ENCODE peak calls at places on chromosomes 5 and 9, in four cellular contexts. O is H1, Q is brain microvascular endothelial cell, S is HCT116. Y is an unnamed sample.

GRCh38 chr9:136855461-136856077 is 3.4 kb downstream of the MAMDC4 start:
- DNase-seq in O (peak; percentile 53), Q (no peak), S (no peak), Y (no peak)

GRCh38 chr5:126031989-126032716 is 391.1 kb upstream of the GRAMD2B start:
- DNase-seq in O (no peak), Q (peak; percentile 84), S (no peak), Y (no peak)

GRCh38 chr5:132226516-132227234 is 978 bp downstream of the P4HA2 start:
- DNase-seq in O (peak; percentile 47), Q (no peak), S (no peak), Y (no peak)

GRCh38 chr5:94524841-94525697 is 93.3 kb downstream of the KIAA0825 start:
- DNase-seq in O (no peak), Q (peak; percentile 30), S (peak; percentile 32), Y (peak; percentile 18)

GRCh38 chr5:123285122-123286011 is 137.8 kb downstream of the CEP120 start:
- DNase-seq in O (peak; percentile 54), Q (peak; percentile 41), S (no peak), Y (no peak)

GRCh38 chr9:116166713-116167112 is 13.1 kb downstream of the PAPPA start:
- DNase-seq in O (no peak), Q (no peak), S (no peak), Y (no peak)

GRCh38 chr9:136875155-136875554 is 9.0 kb upstream of the EDF1 start:
- DNase-seq in O (no peak), Q (no peak), S (no peak), Y (no peak)

GRCh38 chr5:57171818-57172465 is 1.9 kb upstream of the GPBP1 start:
- DNase-seq in O (no peak), Q (no peak), S (no peak), Y (no peak)

GRCh38 chr9:122133263-122133983 is 26.2 kb downstream of the NDUFA8 start:
- DNase-seq in O (peak; percentile 42), Q (no peak), S (no peak), Y (no peak)

GRCh38 chr9:82763631-82764030 is 299.3 kb downstream of the RASEF start:
- DNase-seq in O (no peak), Q (no peak), S (no peak), Y (no peak)

GRCh38 chr9:76803083-76803482 is 38.8 kb downstream of the PCA3 start:
- DNase-seq in O (no peak), Q (no peak), S (no peak), Y (no peak)

GRCh38 chr5:161549106-161549505 is 2.6 kb upstream of the GABRB2 start:
- DNase-seq in O (no peak), Q (no peak), S (no peak), Y (no peak)

GRCh38 chr5:114360816-114361723 is 800 bp upstream of the KCNN2 start:
- DNase-seq in O (peak; percentile 86), Q (no peak), S (no peak), Y (peak; percentile 7)

GRCh38 chr9:133114451-133114885 is 6.6 kb downstream of the RALGDS start:
- DNase-seq in O (no peak), Q (no peak), S (no peak), Y (peak; percentile 75)

GRCh38 chr9:5629312-5630037 is 568 bp downstream of the RIC1 start:
- DNase-seq in O (no peak), Q (no peak), S (no peak), Y (no peak)

GRCh38 chr9:4222357-4222756 is 77.5 kb downstream of the GLIS3 start:
- DNase-seq in O (no peak), Q (no peak), S (no peak), Y (no peak)

GRCh38 chr5:117143381-117143780 is 568.8 kb upstream of the SEMA6A start:
- DNase-seq in O (no peak), Q (no peak), S (no peak), Y (no peak)

GRCh38 chr5:15959560-15960164 is 219.9 kb downstream of the MARCHF11 start:
- DNase-seq in O (no peak), Q (no peak), S (no peak), Y (no peak)

GRCh38 chr9:98432960-98433359 is 177.5 kb upstream of the TBC1D2 start:
- DNase-seq in O (no peak), Q (no peak), S (no peak), Y (no peak)

GRCh38 chr5:73120222-73121108 is at the start of gene TMEM171:
- DNase-seq in O (peak; percentile 76), Q (peak; percentile 20), S (peak; percentile 16), Y (no peak)

GRCh38 chr9:84563691-84564090 is 105.8 kb upstream of the NTRK2 start:
- DNase-seq in O (no peak), Q (no peak), S (no peak), Y (no peak)

GRCh38 chr5:102411-103043 is 10.6 kb downstream of the PLEKHG4B start:
- DNase-seq in O (no peak), Q (no peak), S (no peak), Y (no peak)

GRCh38 chr5:31783762-31784161 is 144.8 kb downstream of the PDZD2 start:
- DNase-seq in O (no peak), Q (no peak), S (no peak), Y (no peak)

GRCh38 chr5:168086104-168086610 is 205.3 kb upstream of the WWC1 start:
- DNase-seq in O (no peak), Q (no peak), S (no peak), Y (peak; percentile 65)

GRCh38 chr5:34606101-34606500 is 50.0 kb upstream of the RAI14 start:
- DNase-seq in O (no peak), Q (no peak), S (no peak), Y (no peak)

GRCh38 chr5:149990518-149991376 is 9.7 kb downstream of the TIGD6 start:
- DNase-seq in O (peak; percentile 65), Q (peak; percentile 70), S (peak; percentile 64), Y (peak; percentile 61)

GRCh38 chr5:16179936-16180788 is 571 bp upstream of the MARCHF11 start:
- DNase-seq in O (peak; percentile 63), Q (no peak), S (no peak), Y (no peak)

DNA sequence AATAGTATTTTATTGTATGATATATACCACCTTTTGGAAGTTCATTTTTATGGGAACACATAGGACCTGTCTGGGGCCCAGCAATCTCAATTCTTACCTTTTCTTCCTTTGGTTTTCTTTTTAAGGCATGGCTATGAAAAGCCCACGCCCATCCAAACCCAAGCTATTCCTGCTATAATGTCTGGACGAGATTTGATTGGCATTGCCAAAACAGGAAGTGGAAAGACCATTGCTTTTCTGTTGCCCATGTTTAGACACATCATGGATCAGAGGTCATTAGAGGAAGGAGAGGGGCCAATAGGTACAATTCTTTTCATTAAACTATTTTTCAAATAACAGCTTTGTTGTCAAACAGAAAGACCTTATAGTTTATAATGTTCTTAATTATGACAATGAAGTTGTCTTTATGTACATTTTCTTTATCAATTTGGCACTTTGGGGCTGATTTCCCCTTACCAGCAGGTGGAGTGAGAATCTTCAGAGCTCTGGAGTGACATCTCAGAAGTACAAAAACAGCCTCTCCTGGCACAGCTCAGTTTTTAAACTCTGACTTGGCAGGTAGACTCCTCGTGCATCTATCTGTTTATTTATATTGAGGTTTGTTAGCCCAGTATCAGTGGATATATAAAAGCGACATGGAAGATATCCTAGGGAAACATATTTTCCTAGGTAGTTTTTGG is 25.8 kb downstream of the DDX46 start:
- DNase-seq in O (no peak), Q (no peak), S (no peak), Y (no peak)
- TF ChIP-seq CTCF in O (no peak), Q (peak; percentile 38), S (no peak), Y (peak; percentile 55)

GRCh38 chr5:68248896-68249295 is 33.3 kb downstream of the PIK3R1 start:
- DNase-seq in O (no peak), Q (no peak), S (no peak), Y (no peak)

GRCh38 chr5:68245325-68245724 is 29.8 kb downstream of the PIK3R1 start:
- DNase-seq in O (no peak), Q (no peak), S (no peak), Y (peak; percentile 41)

GRCh38 chr5:68249520-68249919 is 34.0 kb downstream of the PIK3R1 start:
- DNase-seq in O (no peak), Q (no peak), S (no peak), Y (no peak)

GRCh38 chr5:68247627-68248026 is 32.1 kb downstream of the PIK3R1 start:
- DNase-seq in O (no peak), Q (no peak), S (no peak), Y (no peak)

GRCh38 chr5:68246802-68247201 is 31.2 kb downstream of the PIK3R1 start:
- DNase-seq in O (no peak), Q (no peak), S (no peak), Y (no peak)
- TF ChIP-seq CTCF in O (peak; percentile 36), Q (no peak), S (peak; percentile 6), Y (peak; percentile 52)

DNA sequence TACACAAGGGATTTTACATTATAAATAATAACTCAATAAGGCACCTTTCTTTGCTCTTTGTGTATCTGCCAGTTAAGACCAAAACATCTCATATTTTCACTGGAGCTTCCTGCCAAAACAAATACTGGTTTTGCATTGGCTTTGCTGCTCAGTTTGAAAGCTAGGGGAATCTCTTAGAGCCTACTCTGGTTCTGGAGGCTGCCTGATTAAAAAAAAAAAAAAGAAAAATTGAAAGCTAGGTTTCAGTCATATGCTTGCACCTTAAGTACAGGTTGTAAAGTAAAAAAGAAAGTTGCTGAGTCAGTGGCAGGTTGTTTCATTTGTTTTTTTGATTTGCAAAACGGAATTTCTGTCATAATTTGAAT is 2.3 kb downstream of the DENND4C start:
- DNase-seq in O (no peak), Q (peak; percentile 27), S (no peak), Y (peak; percentile 14)
- TF ChIP-seq CTCF in O (no peak), Q (peak; percentile 12), S (no peak), Y (no peak)

DNA sequence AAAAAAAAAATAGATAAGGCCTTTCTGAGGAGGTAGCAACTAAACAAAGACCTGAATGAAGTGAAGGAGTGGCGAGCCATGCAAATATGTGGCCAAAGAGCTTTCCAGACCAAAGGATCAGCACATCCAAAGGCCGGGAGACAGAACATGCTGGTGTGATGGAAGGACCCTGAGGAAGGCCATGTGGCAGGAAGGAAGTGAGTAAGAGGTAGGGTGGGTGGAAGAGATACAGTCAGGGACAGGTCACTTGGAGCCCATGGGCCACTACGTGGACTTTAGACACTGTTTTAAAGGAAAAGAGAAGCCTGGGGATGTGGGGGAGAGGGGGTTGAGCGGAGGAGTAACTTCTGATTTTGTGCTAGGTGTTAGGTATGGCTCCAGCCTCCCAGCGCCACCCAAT is 31.3 kb downstream of the SPRY4 start:
- DNase-seq in O (no peak), Q (peak; percentile 56), S (no peak), Y (peak; percentile 14)
- TF ChIP-seq CTCF in O (no peak), Q (no peak), S (no peak), Y (no peak)

DNA sequence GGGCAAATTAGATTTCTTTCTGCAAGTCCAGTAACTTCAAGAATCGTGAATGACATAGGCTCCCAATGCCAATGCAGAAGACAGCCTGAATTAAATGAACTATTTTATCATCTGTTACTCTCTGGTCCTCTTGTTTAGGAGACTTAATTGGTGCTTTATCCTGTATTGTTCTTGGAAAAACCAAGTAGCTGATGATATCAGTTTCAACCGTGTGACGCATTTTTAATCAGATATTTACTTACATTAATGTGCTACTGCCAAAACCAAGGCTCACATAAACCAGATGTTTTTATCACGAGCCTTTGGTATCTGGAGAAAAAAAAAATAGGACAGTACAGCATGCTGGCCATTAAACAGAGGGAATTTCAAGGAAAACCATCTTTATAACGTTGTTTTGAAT is 90.0 kb downstream of the ICE1 start:
- DNase-seq in O (no peak), Q (no peak), S (no peak), Y (no peak)
- TF ChIP-seq CTCF in O (no peak), Q (no peak), S (no peak), Y (no peak)

Y was measured in HFFc6.